ENCODE peak calls at places on chromosomes 6 and 20, in four cellular contexts. K, F, S and W are unnamed samples. For H3K4me1, the result is how much of the 10 kb centered on the place peaks cover.

GRCh38 chr6:131966443-131966842 is 15.3 kb upstream of the CCN2 start:
- DNase-seq in K (no peak), F (no peak), S (no peak), W (no peak)

GRCh38 chr6:154408906-154409500 is 52.4 kb upstream of the IPCEF1 start:
- DNase-seq in K (peak), F (no peak), S (no peak), W (no peak)

GRCh38 chr20:2653511-2654383 is 1.3 kb downstream of the NOP56 start:
- DNase-seq in K (no peak), F (no peak), S (no peak), W (no peak)

GRCh38 chr20:62707981-62708521 is 585 bp upstream of the NTSR1 start:
- DNase-seq in K (no peak), F (no peak), S (no peak), W (no peak)

GRCh38 chr20:62845416-62845815 is 16.2 kb downstream of the TCFL5 start:
- DNase-seq in K (no peak), F (no peak), S (no peak), W (no peak)

GRCh38 chr20:62176866-62177265 is 6.0 kb upstream of the MTG2 start:
- DNase-seq in K (no peak), F (no peak), S (no peak), W (no peak)

GRCh38 chr6:45148711-45149341 is 179.3 kb upstream of the RUNX2 start:
- DNase-seq in K (no peak), F (no peak), S (no peak), W (no peak)

GRCh38 chr6:79687759-79688158 is 56.6 kb downstream of the SH3BGRL2 start:
- DNase-seq in K (no peak), F (no peak), S (no peak), W (no peak)

GRCh38 chr6:14728396-14729024 is 517.4 kb upstream of the JARID2 start:
- DNase-seq in K (peak), F (no peak), S (no peak), W (peak)

GRCh38 chr20:4603724-4604123 is 118.0 kb upstream of the PRND start:
- DNase-seq in K (no peak), F (no peak), S (no peak), W (no peak)

GRCh38 chr6:105243487-105243886 is 63.7 kb upstream of the POPDC3 start:
- DNase-seq in K (no peak), F (no peak), S (no peak), W (no peak)

GRCh38 chr6:113595921-113596376 is 261.2 kb upstream of the MARCKS start:
- DNase-seq in K (no peak), F (no peak), S (no peak), W (no peak)
- TF ChIP-seq POLR2AphosphoS5 in K (no peak), F (no peak), S (no peak), W (no peak)

GRCh38 chr20:50115591-50116367 is 2.8 kb upstream of the UBE2V1 start:
- DNase-seq in K (peak), F (peak), S (peak), W (peak)

GRCh38 chr20:50116368-50116999 is 3.5 kb upstream of the UBE2V1 start:
- DNase-seq in K (no peak), F (no peak), S (no peak), W (peak)

GRCh38 chr20:50112512-50113419 is at the start of gene UBE2V1:
- DNase-seq in K (peak), F (no peak), S (peak), W (peak)

GRCh38 chr20:50113420-50114224 is 672 bp upstream of the UBE2V1 start:
- DNase-seq in K (no peak), F (no peak), S (no peak), W (peak)

DNA sequence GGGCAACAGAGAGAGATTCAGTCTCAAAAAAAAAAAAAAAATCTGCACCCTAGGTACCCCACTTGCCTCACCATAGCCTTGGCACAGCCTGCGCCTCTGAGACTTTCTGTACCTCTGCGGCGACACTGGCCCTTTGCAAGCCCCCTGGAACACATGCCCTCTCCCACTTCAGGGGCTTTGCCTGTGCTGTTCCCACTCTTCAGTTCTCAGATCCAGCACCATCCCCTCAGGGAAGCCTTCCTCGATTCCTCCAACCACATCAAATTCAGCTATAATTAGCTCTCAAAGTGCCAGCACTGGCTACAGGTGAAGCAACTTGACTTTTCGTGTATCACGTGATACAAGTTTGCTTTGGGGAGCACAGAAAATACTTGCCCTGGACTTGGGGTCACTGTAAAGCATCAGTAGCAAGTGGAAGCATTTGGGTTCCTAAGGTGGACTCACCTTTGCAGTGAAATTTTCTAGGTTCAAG is 2.1 kb upstream of the UBE2V1 start:
- DNase-seq in K (no peak), F (no peak), S (no peak), W (peak)
- H3K4me1 ChIP-seq in K (under half), F (under half), S (under half), W (half or more)

GRCh38 chr6:56437171-56437900 is 190.0 kb upstream of the COL21A1 start:
- DNase-seq in K (no peak), F (no peak), S (no peak), W (no peak)
- TF ChIP-seq POLR2AphosphoS5 in K (no peak), F (no peak), S (no peak), W (no peak)

GRCh38 chr6:134005824-134006223 is 46.6 kb downstream of the SLC2A12 start:
- DNase-seq in K (no peak), F (no peak), S (no peak), W (no peak)

GRCh38 chr6:134009876-134010275 is 42.5 kb downstream of the SLC2A12 start:
- DNase-seq in K (no peak), F (no peak), S (no peak), W (no peak)

GRCh38 chr6:134010400-134010799 is 42.0 kb downstream of the SLC2A12 start:
- DNase-seq in K (no peak), F (no peak), S (no peak), W (no peak)

GRCh38 chr6:134004714-134005113 is 47.7 kb downstream of the SLC2A12 start:
- DNase-seq in K (no peak), F (no peak), S (no peak), W (no peak)

DNA sequence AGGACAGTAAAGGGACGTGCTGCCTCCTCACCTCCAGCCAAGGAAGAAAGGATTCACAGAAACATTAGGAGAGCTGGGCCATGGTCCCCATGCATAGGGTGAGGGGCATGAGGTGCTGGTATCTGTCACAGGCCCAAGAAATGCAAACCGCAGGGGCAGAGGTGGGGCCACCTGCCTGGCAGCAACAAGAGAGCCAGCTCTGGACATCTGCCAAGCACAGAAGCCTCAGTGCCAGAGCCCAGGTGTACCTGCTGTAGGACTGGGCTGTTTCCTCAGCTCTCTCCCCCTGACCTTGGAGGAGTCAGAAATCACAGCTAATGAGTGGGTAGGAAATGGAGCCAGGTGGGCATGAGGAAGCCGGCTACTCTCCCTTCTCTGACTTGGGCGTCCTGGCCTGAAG is 45.3 kb downstream of the SLC2A12 start:
- DNase-seq in K (peak), F (no peak), S (no peak), W (no peak)
- H3K4me1 ChIP-seq in K (under half), F (under half), S (under half), W (under half)

DNA sequence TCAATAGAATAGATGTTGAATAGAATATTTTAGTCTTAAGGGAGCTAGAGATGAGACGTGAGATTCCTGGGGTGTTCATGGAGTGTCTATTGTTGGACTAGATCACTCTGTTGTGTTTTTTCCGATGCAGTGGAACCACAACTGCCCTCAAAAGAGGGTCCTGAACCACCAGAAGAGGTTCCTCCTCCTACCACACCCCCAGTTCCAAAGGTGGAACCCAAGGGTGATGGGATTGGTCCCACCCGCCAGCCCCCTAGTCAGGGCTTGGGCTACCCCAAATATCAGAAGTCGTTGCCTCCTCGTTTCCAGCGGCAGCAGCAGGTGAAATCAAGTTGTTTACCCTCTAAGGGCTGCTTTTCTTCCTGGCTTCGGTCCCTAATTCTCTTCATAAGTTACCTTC is 8.5 kb downstream of the PRRC2A start:
- DNase-seq in K (no peak), F (no peak), S (no peak), W (no peak)
- TF ChIP-seq POLR2AphosphoS5 in K (no peak), F (no peak), S (no peak), W (no peak)

GRCh38 chr6:166241974-166242373 is 66.2 kb downstream of the PRR18 start:
- DNase-seq in K (no peak), F (no peak), S (no peak), W (no peak)

GRCh38 chr6:166235666-166236292 is 68.1 kb upstream of the TBXT start:
- DNase-seq in K (no peak), F (no peak), S (no peak), W (no peak)

GRCh38 chr6:166237611-166238010 is 70.0 kb upstream of the TBXT start:
- DNase-seq in K (no peak), F (no peak), S (no peak), W (no peak)

GRCh38 chr6:166240889-166241288 is 67.3 kb downstream of the PRR18 start:
- DNase-seq in K (no peak), F (no peak), S (no peak), W (no peak)

GRCh38 chr6:166236586-166236985 is 68.9 kb upstream of the TBXT start:
- DNase-seq in K (no peak), F (no peak), S (no peak), W (no peak)
- H3K4me1 ChIP-seq in K (under half), F (under half), S (under half), W (under half)

GRCh38 chr6:110595112-110595511 is 118.7 kb upstream of the SLC22A16 start:
- DNase-seq in K (no peak), F (no peak), S (no peak), W (no peak)

GRCh38 chr6:110597754-110598153 is 121.3 kb upstream of the SLC22A16 start:
- DNase-seq in K (no peak), F (no peak), S (no peak), W (no peak)

GRCh38 chr6:110593637-110594036 is 117.2 kb upstream of the SLC22A16 start:
- DNase-seq in K (no peak), F (no peak), S (no peak), W (no peak)

GRCh38 chr6:110590821-110591351 is 114.5 kb upstream of the SLC22A16 start:
- DNase-seq in K (no peak), F (no peak), S (no peak), W (no peak)

DNA sequence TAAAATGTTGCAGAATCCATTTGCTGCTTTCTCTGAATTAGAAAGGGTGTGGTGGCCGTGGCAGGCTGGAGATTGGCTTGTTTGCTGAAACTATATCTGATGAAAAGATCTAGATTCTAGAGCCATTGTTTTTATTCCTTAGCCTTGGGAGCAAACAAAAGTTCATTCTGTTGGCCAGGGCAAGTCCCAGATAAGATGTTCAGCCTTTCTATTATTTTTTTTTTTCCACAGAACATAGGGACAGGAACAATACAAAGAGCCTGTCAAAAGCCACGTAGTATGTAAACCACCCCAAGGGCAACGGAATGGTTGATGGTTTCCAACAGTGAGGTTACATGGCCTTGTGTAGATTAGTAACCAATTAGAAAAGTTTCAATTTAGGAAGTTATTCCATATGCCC is 119.9 kb upstream of the SLC22A16 start:
- DNase-seq in K (no peak), F (no peak), S (no peak), W (no peak)
- TF ChIP-seq POLR2AphosphoS5 in K (no peak), F (no peak), S (no peak), W (no peak)

DNA sequence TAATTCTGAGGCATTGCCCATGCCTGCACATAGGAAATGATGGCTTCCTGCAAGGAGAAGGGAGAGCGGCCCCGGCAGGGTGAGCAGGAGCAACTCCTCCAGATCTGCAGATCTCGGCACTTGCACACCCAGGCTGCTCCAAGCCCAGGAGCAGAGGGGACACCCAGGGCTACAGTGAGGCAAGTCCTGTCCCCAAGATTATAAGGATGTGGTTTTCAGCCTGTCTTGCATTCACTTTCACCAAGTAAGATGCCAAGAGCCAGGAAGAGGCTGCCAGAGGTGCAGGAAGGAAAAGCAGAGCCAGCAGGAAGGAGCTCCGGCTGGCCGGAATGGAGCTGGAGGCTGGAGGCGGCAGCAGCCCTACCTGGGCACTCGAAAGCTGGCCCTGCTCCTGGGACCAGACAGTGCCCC is 177.4 kb upstream of the CST7 start:
- DNase-seq in K (no peak), F (no peak), S (no peak), W (peak)
- H3K4me1 ChIP-seq in K (under half), F (under half), S (under half), W (under half)

GRCh38 chr6:11224252-11224965 is 8.1 kb downstream of the NEDD9 start:
- DNase-seq in K (no peak), F (no peak), S (no peak), W (no peak)

GRCh38 chr6:11224966-11225463 is 7.5 kb downstream of the NEDD9 start:
- DNase-seq in K (no peak), F (no peak), S (no peak), W (no peak)

GRCh38 chr6:11223296-11223695 is 9.2 kb downstream of the NEDD9 start:
- DNase-seq in K (no peak), F (no peak), S (no peak), W (no peak)

GRCh38 chr6:11227698-11228097 is 4.8 kb downstream of the NEDD9 start:
- DNase-seq in K (no peak), F (no peak), S (no peak), W (no peak)

DNA sequence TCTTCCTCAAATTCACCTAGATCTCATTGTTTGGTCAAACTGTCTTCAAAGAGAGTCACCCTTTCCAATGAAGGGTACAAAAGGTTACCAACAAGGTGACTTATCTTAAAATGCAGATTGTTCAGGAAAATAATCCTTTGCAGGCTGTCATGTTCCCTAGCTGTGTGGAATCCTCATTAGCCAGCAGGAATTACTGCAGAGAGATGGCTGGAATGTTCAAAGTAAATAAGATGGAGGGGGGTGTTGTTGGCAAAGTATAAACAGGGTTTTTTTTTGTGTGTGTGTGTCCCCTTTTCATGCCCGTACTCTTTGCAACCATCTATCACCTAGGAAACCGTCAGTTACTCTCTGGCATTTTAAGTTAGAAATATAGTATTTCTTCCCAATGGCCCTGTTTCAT is 6.5 kb downstream of the NEDD9 start:
- DNase-seq in K (no peak), F (no peak), S (no peak), W (no peak)
- TF ChIP-seq POLR2AphosphoS5 in K (no peak), F (no peak), S (no peak), W (no peak)